ENCODE peak calls at places on chromosomes 13 and 19, in five cellular contexts. One of them, this sample, is unnamed.

GRCh38 chr19:47446534-47447469 is 24.9 kb downstream of the SLC8A2 start:
- DNase-seq in trophoblast cell: no peak
- DNase-seq in H9: peak; percentile 96
- DNase-seq in mesenchymal stem cell: peak; percentile 29
- DNase-seq in neuronal stem cell: no peak
- DNase-seq in this sample: peak; percentile 79

GRCh38 chr19:37466798-37467607 is at the start of gene ZNF569:
- DNase-seq in H9: peak; percentile 94
- DNase-seq in neuronal stem cell: peak; percentile 87
- DNase-seq in mesenchymal stem cell: peak; percentile 93
- DNase-seq in trophoblast cell: peak; percentile 92
- DNase-seq in this sample: peak; percentile 86

GRCh38 chr19:10238172-10238783 is 7.1 kb upstream of the S1PR2 start:
- DNase-seq in neuronal stem cell: no peak
- DNase-seq in H9: no peak
- DNase-seq in mesenchymal stem cell: peak; percentile 36
- DNase-seq in trophoblast cell: no peak
- DNase-seq in this sample: no peak

GRCh38 chr13:29908411-29908810 is 58.0 kb upstream of the UBL3 start:
- DNase-seq in neuronal stem cell: no peak
- DNase-seq in trophoblast cell: no peak
- DNase-seq in mesenchymal stem cell: peak; percentile 57
- DNase-seq in H9: no peak
- DNase-seq in this sample: no peak

GRCh38 chr19:49801966-49802661 is 11.0 kb downstream of the FUZ start:
- DNase-seq in trophoblast cell: no peak
- DNase-seq in mesenchymal stem cell: peak; percentile 86
- DNase-seq in H9: peak; percentile 91
- DNase-seq in neuronal stem cell: peak; percentile 76
- DNase-seq in this sample: no peak

GRCh38 chr13:106588367-106588766 is 20.4 kb upstream of the ARGLU1 start:
- DNase-seq in H9: no peak
- DNase-seq in trophoblast cell: no peak
- DNase-seq in mesenchymal stem cell: no peak
- DNase-seq in neuronal stem cell: no peak
- DNase-seq in this sample: no peak

GRCh38 chr19:50626011-50626410 is 13.7 kb downstream of the SYT3 start:
- DNase-seq in trophoblast cell: no peak
- DNase-seq in mesenchymal stem cell: no peak
- DNase-seq in H9: no peak
- DNase-seq in neuronal stem cell: no peak
- DNase-seq in this sample: no peak

GRCh38 chr19:11242864-11243797 is 3.7 kb downstream of the ANGPTL8 start:
- DNase-seq in trophoblast cell: peak; percentile 64
- DNase-seq in H9: peak; percentile 95
- DNase-seq in mesenchymal stem cell: peak; percentile 85
- DNase-seq in neuronal stem cell: peak; percentile 83
- DNase-seq in this sample: peak; percentile 70

GRCh38 chr13:70125693-70126092 is 17.4 kb upstream of the KLHL1 start:
- DNase-seq in H9: peak; percentile 29
- DNase-seq in mesenchymal stem cell: no peak
- DNase-seq in trophoblast cell: no peak
- DNase-seq in neuronal stem cell: no peak
- DNase-seq in this sample: no peak

GRCh38 chr19:2540646-2541454 is 64.9 kb downstream of the GADD45B start:
- DNase-seq in trophoblast cell: peak; percentile 99
- DNase-seq in H9: peak; percentile 99
- DNase-seq in neuronal stem cell: peak; percentile 93
- DNase-seq in mesenchymal stem cell: peak; percentile 98
- DNase-seq in this sample: peak; percentile 96

DNA sequence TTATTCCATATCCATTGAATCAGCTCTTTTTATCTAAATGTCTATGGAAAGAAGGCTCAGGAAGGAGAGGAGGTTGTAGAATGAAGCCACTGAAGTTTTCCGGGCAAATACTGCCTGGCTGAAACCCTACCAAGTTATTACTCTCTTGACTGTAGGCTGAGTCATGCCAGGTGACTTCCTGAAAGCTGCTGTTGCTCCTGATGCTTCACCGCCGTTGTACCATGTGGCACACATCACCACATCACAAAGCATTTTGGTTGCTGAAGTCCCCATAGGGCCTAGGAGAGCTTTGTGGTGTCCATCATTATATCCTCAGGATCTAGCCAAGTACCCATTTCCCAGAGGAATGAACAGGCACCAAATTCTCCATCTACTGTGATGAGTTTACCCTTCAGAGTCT is 11.1 kb upstream of the TDRD12 start:
- DNase-seq in H9: no peak
- DNase-seq in neuronal stem cell: no peak
- DNase-seq in mesenchymal stem cell: no peak
- DNase-seq in trophoblast cell: no peak
- DNase-seq in this sample: no peak
- H2BK12ac ChIP-seq in H9: no peak overlapping the region
- H2BK12ac ChIP-seq in neuronal stem cell: no peak overlapping the region
- H2BK12ac ChIP-seq in mesenchymal stem cell: no peak overlapping the region
- H2BK12ac ChIP-seq in trophoblast cell: no peak overlapping the region
- H2BK12ac ChIP-seq in this sample: no peak overlapping the region

GRCh38 chr13:44884076-44884729 is 105.1 kb downstream of the NUFIP1 start:
- DNase-seq in H9: no peak
- DNase-seq in mesenchymal stem cell: peak; percentile 90
- DNase-seq in neuronal stem cell: no peak
- DNase-seq in trophoblast cell: no peak
- DNase-seq in this sample: no peak
- H3K14ac ChIP-seq in H9: no peak overlapping the region
- H3K14ac ChIP-seq in mesenchymal stem cell: no peak overlapping the region
- H3K14ac ChIP-seq in neuronal stem cell: peak overlapping the region; percentile 77
- H3K14ac ChIP-seq in trophoblast cell: no peak overlapping the region
- H3K14ac ChIP-seq in this sample: no peak overlapping the region

GRCh38 chr13:110400786-110401533 is 93.9 kb downstream of the COL4A2 start:
- DNase-seq in mesenchymal stem cell: peak; percentile 64
- DNase-seq in H9: no peak
- DNase-seq in neuronal stem cell: no peak
- DNase-seq in trophoblast cell: no peak
- DNase-seq in this sample: no peak
- H2BK12ac ChIP-seq in mesenchymal stem cell: no peak overlapping the region
- H2BK12ac ChIP-seq in H9: no peak overlapping the region
- H2BK12ac ChIP-seq in neuronal stem cell: no peak overlapping the region
- H2BK12ac ChIP-seq in trophoblast cell: no peak overlapping the region
- H2BK12ac ChIP-seq in this sample: no peak overlapping the region

GRCh38 chr13:112562254-112562653 is 25.7 kb downstream of the TUBGCP3 start:
- DNase-seq in neuronal stem cell: no peak
- DNase-seq in trophoblast cell: no peak
- DNase-seq in mesenchymal stem cell: no peak
- DNase-seq in H9: no peak
- DNase-seq in this sample: no peak

GRCh38 chr13:112562786-112563383 is 25.1 kb downstream of the TUBGCP3 start:
- DNase-seq in H9: no peak
- DNase-seq in neuronal stem cell: no peak
- DNase-seq in mesenchymal stem cell: no peak
- DNase-seq in trophoblast cell: no peak
- DNase-seq in this sample: no peak

GRCh38 chr13:112569771-112570288 is 18.1 kb downstream of the TUBGCP3 start:
- DNase-seq in neuronal stem cell: no peak
- DNase-seq in H9: no peak
- DNase-seq in trophoblast cell: no peak
- DNase-seq in mesenchymal stem cell: no peak
- DNase-seq in this sample: no peak

GRCh38 chr13:112572408-112572807 is 15.5 kb downstream of the TUBGCP3 start:
- DNase-seq in H9: no peak
- DNase-seq in trophoblast cell: no peak
- DNase-seq in neuronal stem cell: no peak
- DNase-seq in mesenchymal stem cell: no peak
- DNase-seq in this sample: no peak

GRCh38 chr13:112567161-112567862 is 20.6 kb downstream of the TUBGCP3 start:
- DNase-seq in neuronal stem cell: no peak
- DNase-seq in mesenchymal stem cell: peak; percentile 52
- DNase-seq in H9: no peak
- DNase-seq in trophoblast cell: no peak
- DNase-seq in this sample: no peak
- H3K14ac ChIP-seq in neuronal stem cell: no peak overlapping the region
- H3K14ac ChIP-seq in mesenchymal stem cell: no peak overlapping the region
- H3K14ac ChIP-seq in H9: no peak overlapping the region
- H3K14ac ChIP-seq in trophoblast cell: no peak overlapping the region
- H3K14ac ChIP-seq in this sample: no peak overlapping the region

GRCh38 chr13:58399263-58399662 is 767.7 kb downstream of the PCDH17 start:
- DNase-seq in neuronal stem cell: no peak
- DNase-seq in mesenchymal stem cell: no peak
- DNase-seq in H9: no peak
- DNase-seq in trophoblast cell: no peak
- DNase-seq in this sample: no peak
- H2BK12ac ChIP-seq in neuronal stem cell: no peak overlapping the region
- H2BK12ac ChIP-seq in mesenchymal stem cell: no peak overlapping the region
- H2BK12ac ChIP-seq in H9: no peak overlapping the region
- H2BK12ac ChIP-seq in trophoblast cell: no peak overlapping the region
- H2BK12ac ChIP-seq in this sample: no peak overlapping the region

DNA sequence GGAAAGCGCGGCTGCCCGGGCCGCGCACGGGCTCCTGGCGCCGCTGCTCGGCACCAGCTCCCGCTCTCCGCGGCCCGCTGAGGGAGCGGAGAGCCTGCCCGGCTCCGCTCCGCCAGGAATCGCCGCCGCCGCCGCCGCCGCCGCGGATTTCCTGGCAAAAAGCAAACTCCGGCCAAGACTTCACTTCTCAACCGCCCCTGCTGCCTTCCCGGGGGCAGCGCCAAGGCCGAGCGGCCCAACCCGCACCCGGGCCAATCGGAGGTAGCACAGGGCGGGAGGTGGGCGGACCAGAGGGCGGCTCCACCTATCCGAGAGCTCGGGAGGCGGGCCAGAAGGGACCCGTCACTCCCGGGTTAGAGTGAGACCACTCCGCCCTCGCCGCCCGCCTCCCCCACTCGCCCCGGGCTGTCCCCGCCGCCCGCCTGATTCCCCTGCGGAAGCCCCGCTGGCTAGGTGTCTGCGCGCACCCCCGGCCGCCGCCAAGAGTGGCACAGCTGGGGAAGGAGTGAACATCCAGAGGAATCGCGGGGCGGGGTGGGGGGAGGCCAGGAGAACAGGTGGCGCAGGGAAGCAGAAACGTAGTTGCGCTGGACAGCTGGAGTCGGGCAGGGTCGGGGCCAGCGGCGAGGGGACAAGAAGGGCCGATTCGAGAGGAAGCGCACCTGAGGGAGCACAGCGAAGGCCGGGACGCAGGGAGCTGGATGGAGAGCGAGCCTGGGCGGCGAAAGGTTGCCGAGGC is at the start of gene LNX2:
- DNase-seq in trophoblast cell: peak; percentile 97
- DNase-seq in mesenchymal stem cell: peak; percentile 98
- DNase-seq in H9: peak; percentile 98
- DNase-seq in neuronal stem cell: peak; percentile 96
- DNase-seq in this sample: peak; percentile 97
- H3K14ac ChIP-seq in trophoblast cell: peak within 1 kb of the TSS; percentile 95
- H3K14ac ChIP-seq in mesenchymal stem cell: no peak within 1 kb of the TSS
- H3K14ac ChIP-seq in H9: peak within 1 kb of the TSS; percentile 98
- H3K14ac ChIP-seq in neuronal stem cell: peak within 1 kb of the TSS; percentile 51
- H3K14ac ChIP-seq in this sample: no peak within 1 kb of the TSS

DNA sequence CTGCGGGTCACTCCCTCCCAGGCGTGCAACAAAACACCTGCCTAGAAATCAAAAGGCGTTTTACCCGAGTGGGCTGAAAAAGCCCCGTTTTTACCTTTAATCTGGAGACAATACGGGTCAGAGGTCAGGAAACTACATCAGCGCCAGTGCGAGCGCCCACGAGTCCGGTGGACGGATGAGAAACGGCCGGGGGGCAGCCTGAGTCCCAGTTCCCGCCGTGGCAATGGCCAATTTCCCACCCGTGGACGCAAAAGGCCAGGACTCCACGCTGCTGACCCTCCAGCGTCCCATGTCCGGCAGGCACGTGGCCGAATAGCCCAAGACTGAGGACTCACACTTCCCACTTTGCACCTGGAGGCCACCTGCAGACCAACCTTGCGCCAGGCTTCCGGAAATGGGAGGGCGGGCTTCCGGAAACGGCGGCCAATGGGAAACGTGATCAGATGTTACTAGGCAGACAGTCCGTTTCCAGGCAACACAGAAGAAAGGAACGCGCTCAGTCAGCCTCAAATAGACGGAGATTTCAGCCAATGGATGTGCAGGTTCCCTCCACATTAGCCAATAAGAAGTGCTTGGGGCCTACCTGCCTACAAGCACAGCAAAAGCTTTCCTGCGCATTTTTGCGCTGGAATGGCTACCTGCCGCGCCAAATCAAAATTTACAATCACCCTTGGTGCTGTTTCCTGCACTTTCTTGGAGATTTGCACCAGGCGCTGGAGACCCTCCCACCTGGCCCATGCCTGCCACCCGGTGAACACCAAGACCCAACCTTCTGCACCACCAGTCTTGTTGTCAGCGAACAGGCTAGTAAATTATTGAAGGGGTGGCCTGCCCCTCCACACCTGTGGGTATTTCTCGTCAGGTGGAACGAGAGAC is 47.4 kb downstream of the ZFP14 start:
- DNase-seq in H9: peak; percentile 99
- DNase-seq in trophoblast cell: peak; percentile 94
- DNase-seq in mesenchymal stem cell: peak; percentile 95
- DNase-seq in neuronal stem cell: peak; percentile 94
- DNase-seq in this sample: peak; percentile 93
- H2BK12ac ChIP-seq in H9: no peak overlapping the region
- H2BK12ac ChIP-seq in trophoblast cell: no peak overlapping the region
- H2BK12ac ChIP-seq in mesenchymal stem cell: no peak overlapping the region
- H2BK12ac ChIP-seq in neuronal stem cell: no peak overlapping the region
- H2BK12ac ChIP-seq in this sample: peak overlapping the region; percentile 84

GRCh38 chr13:40770934-40771618 is at the start of gene MRPS31:
- DNase-seq in mesenchymal stem cell: peak; percentile 95
- DNase-seq in trophoblast cell: peak; percentile 97
- DNase-seq in neuronal stem cell: peak; percentile 91
- DNase-seq in H9: peak; percentile 97
- DNase-seq in this sample: peak; percentile 90
- H3K14ac ChIP-seq in mesenchymal stem cell: no peak within 1 kb of the TSS
- H3K14ac ChIP-seq in trophoblast cell: peak within 1 kb of the TSS; percentile 55
- H3K14ac ChIP-seq in neuronal stem cell: peak within 1 kb of the TSS; percentile 73
- H3K14ac ChIP-seq in H9: peak within 1 kb of the TSS; percentile 88
- H3K14ac ChIP-seq in this sample: no peak within 1 kb of the TSS

GRCh38 chr19:19151418-19151817 is 13.1 kb upstream of the TMEM161A start:
- DNase-seq in neuronal stem cell: no peak
- DNase-seq in trophoblast cell: no peak
- DNase-seq in mesenchymal stem cell: no peak
- DNase-seq in H9: no peak
- DNase-seq in this sample: no peak
- H2BK12ac ChIP-seq in neuronal stem cell: no peak overlapping the region
- H2BK12ac ChIP-seq in trophoblast cell: no peak overlapping the region
- H2BK12ac ChIP-seq in mesenchymal stem cell: no peak overlapping the region
- H2BK12ac ChIP-seq in H9: no peak overlapping the region
- H2BK12ac ChIP-seq in this sample: no peak overlapping the region

This sample was measured in H1.